ENCODE peak calls at places on chromosomes 1 and 21, in seven cellular contexts. I is NCI-H1417, P is prostate gland, T is body of pancreas, W is endothelial cell, A is posterior cingulate gyrus, K is DMS 273 treated with DMSO at 0.1 percent for 48 hours. G is an unnamed sample.

GRCh38 chr1:72007312-72007711 is 275.0 kb downstream of the NEGR1 start:
- DNase-seq in T (no peak), K (no peak), I (no peak), W (no peak), P (no peak), A (no peak), G (no peak)

GRCh38 chr1:159931101-159931816 is 6.0 kb upstream of the TAGLN2 start:
- DNase-seq in T (no peak), A (no peak), P (no peak), W (no peak), I (no peak), K (no peak), G (no peak)

GRCh38 chr1:220151454-220151853 is 57.5 kb downstream of the IARS2 start:
- DNase-seq in T (no peak), I (no peak), W (no peak), P (no peak), K (no peak), A (peak), G (no peak)

GRCh38 chr1:204791453-204792366 is 79.0 kb upstream of the NFASC start:
- DNase-seq in A (peak), P (peak), T (peak), W (peak), K (peak), I (peak), G (peak)

GRCh38 chr1:155321577-155322497 is 1.1 kb downstream of the RUSC1 start:
- DNase-seq in A (no peak), T (no peak), W (peak), I (no peak), K (no peak), P (no peak), G (no peak)

GRCh38 chr1:6880951-6881690 is 95.9 kb downstream of the CAMTA1 start:
- DNase-seq in I (peak), A (no peak), P (no peak), W (no peak), K (no peak), T (no peak), G (no peak)

GRCh38 chr1:25609921-25610320 is 6.7 kb upstream of the MAN1C1 start:
- DNase-seq in A (no peak), P (no peak), T (no peak), K (no peak), I (peak), W (no peak), G (no peak)

GRCh38 chr1:33377013-33377412 is 53.9 kb downstream of the PHC2 start:
- DNase-seq in W (no peak), A (no peak), K (no peak), P (peak), T (no peak), I (no peak), G (no peak)

GRCh38 chr1:3775498-3776230 is 3.1 kb downstream of the SMIM1 start:
- DNase-seq in K (no peak), A (no peak), P (no peak), W (peak), T (peak), I (peak), G (peak)

GRCh38 chr1:186798960-186799688 is 29.6 kb upstream of the PLA2G4A start:
- DNase-seq in T (no peak), I (no peak), W (no peak), P (no peak), K (no peak), A (no peak), G (no peak)

GRCh38 chr1:96333522-96334235 is 387.9 kb upstream of the PTBP2 start:
- DNase-seq in P (no peak), K (no peak), I (no peak), T (no peak), W (no peak), A (no peak), G (no peak)

GRCh38 chr1:77536813-77537212 is 145.6 kb downstream of the ZZZ3 start:
- DNase-seq in P (no peak), I (no peak), T (no peak), A (no peak), K (no peak), W (no peak), G (no peak)

GRCh38 chr1:85275701-85276289 is 637 bp downstream of the BCL10 start:
- DNase-seq in I (peak), T (no peak), W (no peak), K (no peak), A (no peak), P (no peak), G (no peak)

GRCh38 chr1:9234223-9235122 is at the start of gene H6PD:
- DNase-seq in I (peak), A (peak), K (no peak), W (peak), P (peak), T (peak), G (peak)

GRCh38 chr1:193707271-193708015 is 521.0 kb upstream of the B3GALT2 start:
- DNase-seq in I (no peak), A (no peak), W (no peak), P (no peak), K (no peak), T (no peak), G (no peak)

GRCh38 chr1:52296345-52296744 is 69.7 kb downstream of the CC2D1B start:
- DNase-seq in K (peak), A (no peak), T (peak), W (peak), I (peak), P (no peak), G (peak)

GRCh38 chr1:8439015-8439702 is 121.2 kb downstream of the SLC45A1 start:
- DNase-seq in T (peak), I (peak), P (peak), K (peak), A (peak), W (peak), G (peak)

GRCh38 chr1:164560076-164560475 is 1.1 kb downstream of the PBX1 start:
- DNase-seq in P (no peak), K (no peak), I (peak), T (no peak), W (no peak), A (no peak), G (no peak)

GRCh38 chr1:78092686-78093085 is 46.9 kb downstream of the GIPC2 start:
- DNase-seq in K (no peak), I (no peak), T (no peak), W (no peak), A (no peak), P (no peak), G (no peak)

GRCh38 chr1:208681878-208682663 is 437.9 kb upstream of the PLXNA2 start:
- DNase-seq in W (no peak), P (no peak), T (no peak), A (no peak), I (no peak), K (peak), G (no peak)

GRCh38 chr1:14561014-14561693 is 37.3 kb upstream of the KAZN start:
- DNase-seq in P (no peak), T (no peak), I (no peak), K (no peak), W (no peak), A (no peak), G (no peak)

GRCh38 chr1:207711285-207711684 is 40.6 kb upstream of the CD46 start:
- DNase-seq in P (peak), A (no peak), T (no peak), W (no peak), I (no peak), K (no peak), G (peak)

GRCh38 chr1:81349194-81349965 is 451.4 kb upstream of the ADGRL2 start:
- DNase-seq in T (no peak), I (no peak), A (no peak), P (no peak), K (no peak), W (no peak), G (no peak)

GRCh38 chr1:71561206-71561605 is 480.4 kb upstream of the ZRANB2 start:
- DNase-seq in K (no peak), W (no peak), A (no peak), T (no peak), P (no peak), I (no peak), G (no peak)

GRCh38 chr21:44822484-44823178 is 4.8 kb upstream of the SUMO3 start:
- DNase-seq in P (no peak), I (no peak), A (no peak), W (no peak), T (no peak), K (no peak), G (no peak)

GRCh38 chr1:56992318-56993136 is 26.7 kb upstream of the C8B start:
- DNase-seq in P (no peak), W (no peak), I (no peak), A (no peak), K (no peak), T (no peak), G (no peak)

GRCh38 chr1:1315435-1315901 is 7.1 kb downstream of the PUSL1 start:
- DNase-seq in I (no peak), T (no peak), P (no peak), A (no peak), K (no peak), W (no peak), G (no peak)

GRCh38 chr1:20248954-20249612 is 41.6 kb upstream of the VWA5B1 start:
- DNase-seq in W (no peak), I (peak), T (no peak), K (no peak), P (no peak), A (no peak), G (no peak)

GRCh38 chr1:183702087-183702812 is 49.1 kb upstream of the APOBEC4 start:
- DNase-seq in W (no peak), T (no peak), P (no peak), K (no peak), I (no peak), A (no peak), G (no peak)

GRCh38 chr1:207971511-207972224 is 60.7 kb upstream of the CD34 start:
- DNase-seq in W (no peak), K (no peak), T (no peak), I (no peak), P (no peak), A (no peak), G (no peak)

GRCh38 chr1:201535046-201535777 is 3.7 kb upstream of the NAV1 start:
- DNase-seq in P (no peak), T (no peak), I (peak), A (no peak), K (no peak), W (no peak), G (no peak)

GRCh38 chr1:85085417-85085816 is 37.1 kb upstream of the MCOLN3 start:
- DNase-seq in K (no peak), I (no peak), T (no peak), P (no peak), A (no peak), W (no peak), G (no peak)

GRCh38 chr1:150979007-150979722 is 2.9 kb upstream of the ANXA9 start:
- DNase-seq in T (peak), W (peak), A (peak), I (peak), K (peak), P (peak), G (peak)

GRCh38 chr1:187070076-187070475 is 241.3 kb downstream of the PLA2G4A start:
- DNase-seq in T (no peak), K (no peak), A (no peak), W (no peak), I (no peak), P (no peak), G (no peak)

GRCh38 chr21:34722684-34723300 is 54.0 kb downstream of the CLIC6 start:
- DNase-seq in P (no peak), I (no peak), K (no peak), A (no peak), T (no peak), W (peak), G (no peak)

GRCh38 chr1:234549447-234550021 is 60.4 kb downstream of the IRF2BP2 start:
- DNase-seq in T (no peak), I (no peak), A (no peak), K (no peak), P (no peak), W (no peak), G (no peak)

GRCh38 chr1:202283379-202283844 is 58.3 kb downstream of the UBE2T start:
- DNase-seq in P (peak), W (no peak), T (no peak), A (no peak), K (peak), I (peak), G (peak)

GRCh38 chr1:160367934-160368923 is 1.4 kb downstream of the NHLH1 start:
- DNase-seq in P (no peak), T (no peak), A (no peak), K (peak), W (no peak), I (no peak), G (no peak)

G was measured in COR-L47.